ENCODE peak calls at places on chromosome 1, in six cellular contexts. U, F, O, P, E and Z are unnamed samples.

GRCh38 chr1:204408074-204408507 is 3.5 kb downstream of the PPP1R15B start:
- DNase-seq in U (peak), F (no peak), O (peak), P (peak), E (peak), Z (peak)

GRCh38 chr1:33246171-33246570 is 10.1 kb upstream of the ZNF362 start:
- DNase-seq in U (no peak), F (no peak), O (no peak), P (no peak), E (no peak), Z (no peak)

GRCh38 chr1:205438213-205439158 is 16.6 kb upstream of the LEMD1 start:
- DNase-seq in U (peak), F (no peak), O (peak), P (peak), E (peak), Z (peak)

GRCh38 chr1:164559342-164560070 is 522 bp downstream of the PBX1 start:
- DNase-seq in U (peak), F (no peak), O (peak), P (peak), E (no peak), Z (peak)

GRCh38 chr1:22229374-22229773 is 86.5 kb upstream of the WNT4 start:
- DNase-seq in U (no peak), F (no peak), O (peak), P (peak), E (no peak), Z (no peak)

GRCh38 chr1:22850681-22851080 is 122.0 kb downstream of the LACTBL1 start:
- DNase-seq in U (peak), F (no peak), O (peak), P (no peak), E (no peak), Z (no peak)

GRCh38 chr1:151807131-151807530 is 1.9 kb upstream of the LINGO4 start:
- DNase-seq in U (no peak), F (no peak), O (no peak), P (no peak), E (no peak), Z (no peak)

GRCh38 chr1:15622707-15623373 is 5.6 kb downstream of the DDI2 start:
- DNase-seq in U (no peak), F (no peak), O (no peak), P (no peak), E (no peak), Z (no peak)

GRCh38 chr1:15696956-15697521 is 12.9 kb downstream of the PLEKHM2 start:
- DNase-seq in U (no peak), F (no peak), O (no peak), P (no peak), E (no peak), Z (no peak)

GRCh38 chr1:244154882-244155531 is 103.9 kb downstream of the ZBTB18 start:
- DNase-seq in U (no peak), F (no peak), O (no peak), P (peak), E (no peak), Z (no peak)

GRCh38 chr1:212470059-212470458 is 37.3 kb downstream of the NENF start:
- DNase-seq in U (peak), F (peak), O (peak), P (no peak), E (no peak), Z (no peak)

GRCh38 chr1:54275349-54275748 is 75.4 kb downstream of the MRPL37 start:
- DNase-seq in U (peak), F (no peak), O (peak), P (peak), E (no peak), Z (no peak)

GRCh38 chr1:167912294-167912693 is 1.6 kb downstream of the ADCY10 start:
- DNase-seq in U (no peak), F (no peak), O (no peak), P (no peak), E (no peak), Z (no peak)

GRCh38 chr1:2441746-2442145 is 29.4 kb upstream of the PEX10 start:
- DNase-seq in U (no peak), F (no peak), O (no peak), P (no peak), E (no peak), Z (no peak)

GRCh38 chr1:97137862-97138514 is 416.4 kb downstream of the PTBP2 start:
- DNase-seq in U (no peak), F (peak), O (peak), P (no peak), E (peak), Z (peak)

GRCh38 chr1:102107441-102107840 is 110.7 kb upstream of the OLFM3 start:
- DNase-seq in U (no peak), F (no peak), O (no peak), P (no peak), E (no peak), Z (no peak)

GRCh38 chr1:201468844-201469644 is at the start of gene PHLDA3:
- DNase-seq in U (peak), F (no peak), O (peak), P (peak), E (no peak), Z (peak)

GRCh38 chr1:247841796-247842195 is at the start of gene OR11L1:
- DNase-seq in U (no peak), F (no peak), O (no peak), P (no peak), E (no peak), Z (no peak)

GRCh38 chr1:201649776-201650607 is 111.1 kb downstream of the NAV1 start:
- DNase-seq in U (peak), F (no peak), O (peak), P (peak), E (no peak), Z (peak)

GRCh38 chr1:27392778-27393635 is 585 bp downstream of the GPR3 start:
- DNase-seq in U (no peak), F (no peak), O (no peak), P (no peak), E (no peak), Z (no peak)

GRCh38 chr1:156081174-156082110 is 823 bp downstream of the MEX3A start:
- DNase-seq in U (no peak), F (no peak), O (peak), P (no peak), E (no peak), Z (no peak)

GRCh38 chr1:113905435-113905861 is 322 bp downstream of the DCLRE1B start:
- DNase-seq in U (no peak), F (no peak), O (no peak), P (peak), E (no peak), Z (no peak)

GRCh38 chr1:22142315-22143064 is 407 bp downstream of the WNT4 start:
- DNase-seq in U (no peak), F (no peak), O (no peak), P (peak), E (no peak), Z (no peak)

GRCh38 chr1:148353461-148354283 is 129.4 kb downstream of the PPIAL4G start:
- DNase-seq in U (no peak), F (peak), O (peak), P (no peak), E (no peak), Z (no peak)

GRCh38 chr1:153696741-153697140 is 18.3 kb downstream of the NPR1 start:
- DNase-seq in U (no peak), F (no peak), O (peak), P (no peak), E (no peak), Z (no peak)

GRCh38 chr1:211967704-211968103 is 67.7 kb downstream of the INTS7 start:
- DNase-seq in U (no peak), F (no peak), O (no peak), P (no peak), E (no peak), Z (no peak)

GRCh38 chr1:91872560-91873081 is 13.3 kb downstream of the TGFBR3 start:
- DNase-seq in U (no peak), F (no peak), O (no peak), P (no peak), E (peak), Z (no peak)

GRCh38 chr1:175933801-175934200 is 190.4 kb upstream of the TNR start:
- DNase-seq in U (no peak), F (peak), O (peak), P (no peak), E (no peak), Z (no peak)

GRCh38 chr1:31408788-31409318 is 4.2 kb upstream of the SERINC2 start:
- DNase-seq in U (no peak), F (no peak), O (no peak), P (no peak), E (no peak), Z (no peak)

GRCh38 chr1:151934048-151934493 is 24.8 kb upstream of the THEM4 start:
- DNase-seq in U (no peak), F (no peak), O (peak), P (no peak), E (peak), Z (peak)